ENCODE peak calls at places on chromosomes 1 and 21, in ten cellular contexts. One of them, this sample, is unnamed.
A peak's percentile ranks its signal among the peaks of the same experiment; 100 is the strongest.

GRCh38 chr1:70499695-70500094 is 88.6 kb downstream of the CTH start:
- DNase-seq in cardiac fibroblast: peak; percentile 39
- DNase-seq in A549: no peak
- DNase-seq in heart left ventricle: no peak
- DNase-seq in spleen: no peak
- DNase-seq in RWPE2: no peak
- DNase-seq in RWPE1: no peak
- DNase-seq in heart right ventricle: no peak
- DNase-seq in B cell: no peak
- DNase-seq in HFFc6: no peak
- DNase-seq in this sample: no peak

GRCh38 chr21:42158846-42159245 is 60.1 kb upstream of the ABCG1 start:
- DNase-seq in B cell: no peak
- DNase-seq in RWPE1: no peak
- DNase-seq in spleen: no peak
- DNase-seq in cardiac fibroblast: no peak
- DNase-seq in A549: no peak
- DNase-seq in HFFc6: no peak
- DNase-seq in RWPE2: no peak
- DNase-seq in heart right ventricle: no peak
- DNase-seq in heart left ventricle: no peak
- DNase-seq in this sample: no peak

GRCh38 chr1:17620448-17620847 is 81.0 kb downstream of the ARHGEF10L start:
- DNase-seq in HFFc6: no peak
- DNase-seq in A549: no peak
- DNase-seq in heart right ventricle: no peak
- DNase-seq in cardiac fibroblast: no peak
- DNase-seq in RWPE1: no peak
- DNase-seq in B cell: no peak
- DNase-seq in RWPE2: no peak
- DNase-seq in spleen: no peak
- DNase-seq in heart left ventricle: no peak
- DNase-seq in this sample: no peak

GRCh38 chr1:152164542-152165136 is 5.6 kb upstream of the RPTN start:
- DNase-seq in heart right ventricle: no peak
- DNase-seq in HFFc6: no peak
- DNase-seq in spleen: no peak
- DNase-seq in A549: no peak
- DNase-seq in cardiac fibroblast: no peak
- DNase-seq in RWPE2: no peak
- DNase-seq in heart left ventricle: no peak
- DNase-seq in RWPE1: no peak
- DNase-seq in B cell: no peak
- DNase-seq in this sample: no peak

GRCh38 chr21:41926068-41926806 is 27.6 kb downstream of the C2CD2 start:
- DNase-seq in RWPE1: peak; percentile 65
- DNase-seq in heart right ventricle: no peak
- DNase-seq in A549: no peak
- DNase-seq in HFFc6: no peak
- DNase-seq in heart left ventricle: no peak
- DNase-seq in spleen: no peak
- DNase-seq in cardiac fibroblast: peak; percentile 71
- DNase-seq in RWPE2: no peak
- DNase-seq in B cell: peak; percentile 59
- DNase-seq in this sample: peak; percentile 35

GRCh38 chr1:228150458-228151169 is 884 bp downstream of the GJC2 start:
- DNase-seq in RWPE2: no peak
- DNase-seq in HFFc6: peak; percentile 61
- DNase-seq in B cell: no peak
- DNase-seq in spleen: no peak
- DNase-seq in A549: no peak
- DNase-seq in RWPE1: peak; percentile 44
- DNase-seq in heart right ventricle: peak; percentile 70
- DNase-seq in heart left ventricle: peak; percentile 70
- DNase-seq in cardiac fibroblast: peak; percentile 55
- DNase-seq in this sample: peak; percentile 2

GRCh38 chr1:155178441-155179106 is 4.9 kb downstream of the TRIM46 start:
- DNase-seq in heart right ventricle: no peak
- DNase-seq in heart left ventricle: no peak
- DNase-seq in HFFc6: no peak
- DNase-seq in A549: no peak
- DNase-seq in RWPE2: peak; percentile 35
- DNase-seq in RWPE1: no peak
- DNase-seq in B cell: no peak
- DNase-seq in spleen: peak; percentile 70
- DNase-seq in cardiac fibroblast: no peak
- DNase-seq in this sample: no peak

GRCh38 chr21:17793675-17794123 is 25.5 kb downstream of the C21orf91 start:
- DNase-seq in RWPE1: no peak
- DNase-seq in spleen: no peak
- DNase-seq in B cell: peak; percentile 35
- DNase-seq in RWPE2: no peak
- DNase-seq in heart right ventricle: no peak
- DNase-seq in HFFc6: peak; percentile 48
- DNase-seq in A549: no peak
- DNase-seq in heart left ventricle: no peak
- DNase-seq in cardiac fibroblast: peak; percentile 62
- DNase-seq in this sample: no peak

GRCh38 chr1:242477944-242478343 is 46.6 kb downstream of the PLD5 start:
- DNase-seq in heart right ventricle: no peak
- DNase-seq in B cell: no peak
- DNase-seq in heart left ventricle: no peak
- DNase-seq in RWPE1: no peak
- DNase-seq in HFFc6: no peak
- DNase-seq in RWPE2: no peak
- DNase-seq in spleen: no peak
- DNase-seq in A549: no peak
- DNase-seq in cardiac fibroblast: no peak
- DNase-seq in this sample: no peak

GRCh38 chr1:21325731-21326387 is 35.6 kb upstream of the ECE1 start:
- DNase-seq in RWPE2: no peak
- DNase-seq in heart left ventricle: peak; percentile 56
- DNase-seq in heart right ventricle: no peak
- DNase-seq in spleen: no peak
- DNase-seq in A549: no peak
- DNase-seq in B cell: no peak
- DNase-seq in HFFc6: no peak
- DNase-seq in RWPE1: no peak
- DNase-seq in cardiac fibroblast: no peak
- DNase-seq in this sample: peak; percentile 18

GRCh38 chr1:98331232-98331631 is 330.3 kb upstream of the SNX7 start:
- DNase-seq in RWPE1: peak; percentile 45
- DNase-seq in B cell: no peak
- DNase-seq in A549: peak; percentile 77
- DNase-seq in heart left ventricle: no peak
- DNase-seq in spleen: no peak
- DNase-seq in heart right ventricle: no peak
- DNase-seq in cardiac fibroblast: peak; percentile 70
- DNase-seq in HFFc6: peak; percentile 89
- DNase-seq in RWPE2: no peak
- DNase-seq in this sample: no peak

GRCh38 chr1:1929639-1930545 is 10.8 kb upstream of the TMEM52 start:
- DNase-seq in spleen: peak; percentile 51
- DNase-seq in HFFc6: no peak
- DNase-seq in A549: no peak
- DNase-seq in heart left ventricle: peak; percentile 7
- DNase-seq in B cell: no peak
- DNase-seq in RWPE2: peak; percentile 60
- DNase-seq in heart right ventricle: no peak
- DNase-seq in RWPE1: no peak
- DNase-seq in cardiac fibroblast: no peak
- DNase-seq in this sample: no peak

GRCh38 chr1:217260676-217261075 is 370.2 kb downstream of the GPATCH2 start:
- DNase-seq in B cell: no peak
- DNase-seq in HFFc6: no peak
- DNase-seq in A549: no peak
- DNase-seq in cardiac fibroblast: no peak
- DNase-seq in spleen: no peak
- DNase-seq in heart left ventricle: no peak
- DNase-seq in RWPE2: no peak
- DNase-seq in RWPE1: no peak
- DNase-seq in heart right ventricle: no peak
- DNase-seq in this sample: no peak

GRCh38 chr1:64745181-64745985 is 508 bp downstream of the RAVER2 start:
- DNase-seq in heart left ventricle: peak; percentile 21
- DNase-seq in spleen: peak; percentile 80
- DNase-seq in RWPE2: peak; percentile 54
- DNase-seq in A549: peak; percentile 37
- DNase-seq in RWPE1: peak; percentile 21
- DNase-seq in HFFc6: no peak
- DNase-seq in heart right ventricle: peak; percentile 21
- DNase-seq in cardiac fibroblast: peak; percentile 37
- DNase-seq in B cell: peak; percentile 24
- DNase-seq in this sample: peak; percentile 9

GRCh38 chr1:55284856-55285255 is 69.7 kb upstream of the USP24 start:
- DNase-seq in RWPE2: no peak
- DNase-seq in spleen: no peak
- DNase-seq in HFFc6: peak; percentile 37
- DNase-seq in heart left ventricle: peak; percentile 41
- DNase-seq in B cell: peak; percentile 41
- DNase-seq in cardiac fibroblast: peak; percentile 73
- DNase-seq in A549: peak; percentile 64
- DNase-seq in heart right ventricle: peak; percentile 62
- DNase-seq in RWPE1: peak; percentile 65
- DNase-seq in this sample: peak; percentile 48

GRCh38 chr1:227166559-227166958 is 151.7 kb downstream of the CDC42BPA start:
- DNase-seq in HFFc6: no peak
- DNase-seq in B cell: no peak
- DNase-seq in cardiac fibroblast: no peak
- DNase-seq in A549: no peak
- DNase-seq in RWPE1: no peak
- DNase-seq in RWPE2: no peak
- DNase-seq in heart right ventricle: no peak
- DNase-seq in spleen: no peak
- DNase-seq in heart left ventricle: no peak
- DNase-seq in this sample: no peak

GRCh38 chr21:45293726-45294401 is 6.2 kb upstream of the POFUT2 start:
- DNase-seq in RWPE2: no peak
- DNase-seq in spleen: peak; percentile 77
- DNase-seq in heart right ventricle: no peak
- DNase-seq in cardiac fibroblast: no peak
- DNase-seq in heart left ventricle: no peak
- DNase-seq in B cell: no peak
- DNase-seq in A549: no peak
- DNase-seq in HFFc6: no peak
- DNase-seq in RWPE1: no peak
- DNase-seq in this sample: no peak

GRCh38 chr1:227357229-227358078 is 39.2 kb upstream of the CDC42BPA start:
- DNase-seq in RWPE2: peak; percentile 66
- DNase-seq in cardiac fibroblast: peak; percentile 91
- DNase-seq in RWPE1: peak; percentile 92
- DNase-seq in A549: peak; percentile 91
- DNase-seq in spleen: peak; percentile 80
- DNase-seq in HFFc6: peak; percentile 86
- DNase-seq in heart right ventricle: peak; percentile 84
- DNase-seq in heart left ventricle: peak; percentile 84
- DNase-seq in B cell: no peak
- DNase-seq in this sample: no peak

GRCh38 chr1:158007180-158007579 is 13.7 kb downstream of the KIRREL1 start:
- DNase-seq in spleen: no peak
- DNase-seq in B cell: no peak
- DNase-seq in A549: no peak
- DNase-seq in RWPE1: no peak
- DNase-seq in heart right ventricle: no peak
- DNase-seq in cardiac fibroblast: no peak
- DNase-seq in heart left ventricle: no peak
- DNase-seq in RWPE2: no peak
- DNase-seq in HFFc6: no peak
- DNase-seq in this sample: no peak
- TF ChIP-seq CTCF in spleen: no peak
- TF ChIP-seq CTCF in B cell: no peak
- TF ChIP-seq CTCF in A549: no peak
- TF ChIP-seq CTCF in RWPE1: no peak
- TF ChIP-seq CTCF in heart right ventricle: no peak
- TF ChIP-seq CTCF in cardiac fibroblast: no peak
- TF ChIP-seq CTCF in heart left ventricle: no peak
- TF ChIP-seq CTCF in RWPE2: no peak
- TF ChIP-seq CTCF in HFFc6: no peak
- TF ChIP-seq CTCF in this sample: no peak

DNA sequence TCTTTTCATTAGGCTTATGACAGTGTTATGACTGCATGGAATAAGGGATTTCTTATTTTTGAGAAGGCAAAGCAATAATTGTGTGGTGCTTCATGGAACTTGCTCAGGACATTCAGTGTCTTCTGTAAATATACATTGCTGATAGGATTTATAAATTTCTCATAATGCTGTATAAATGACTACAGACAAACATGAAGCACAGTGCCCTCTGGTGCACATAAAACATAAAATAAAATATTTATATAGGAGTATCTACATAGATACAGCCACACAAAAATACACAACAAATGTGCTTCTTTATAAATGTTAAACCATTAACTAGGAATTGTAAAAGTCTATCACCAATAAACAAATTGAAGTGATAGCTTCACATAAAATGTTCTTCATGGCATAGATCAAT is 24.1 kb downstream of the BRINP3 start:
- DNase-seq in RWPE1: peak; percentile 16
- DNase-seq in cardiac fibroblast: peak; percentile 2
- DNase-seq in heart left ventricle: no peak
- DNase-seq in heart right ventricle: no peak
- DNase-seq in spleen: no peak
- DNase-seq in HFFc6: no peak
- DNase-seq in RWPE2: no peak
- DNase-seq in B cell: no peak
- DNase-seq in A549: peak; percentile 29
- DNase-seq in this sample: no peak
- TF ChIP-seq CTCF in RWPE1: no peak
- TF ChIP-seq CTCF in cardiac fibroblast: no peak
- TF ChIP-seq CTCF in heart left ventricle: no peak
- TF ChIP-seq CTCF in heart right ventricle: no peak
- TF ChIP-seq CTCF in spleen: no peak
- TF ChIP-seq CTCF in HFFc6: peak; percentile 32
- TF ChIP-seq CTCF in RWPE2: peak; percentile 25
- TF ChIP-seq CTCF in B cell: no peak
- TF ChIP-seq CTCF in A549: peak; percentile 30
- TF ChIP-seq CTCF in this sample: no peak

DNA sequence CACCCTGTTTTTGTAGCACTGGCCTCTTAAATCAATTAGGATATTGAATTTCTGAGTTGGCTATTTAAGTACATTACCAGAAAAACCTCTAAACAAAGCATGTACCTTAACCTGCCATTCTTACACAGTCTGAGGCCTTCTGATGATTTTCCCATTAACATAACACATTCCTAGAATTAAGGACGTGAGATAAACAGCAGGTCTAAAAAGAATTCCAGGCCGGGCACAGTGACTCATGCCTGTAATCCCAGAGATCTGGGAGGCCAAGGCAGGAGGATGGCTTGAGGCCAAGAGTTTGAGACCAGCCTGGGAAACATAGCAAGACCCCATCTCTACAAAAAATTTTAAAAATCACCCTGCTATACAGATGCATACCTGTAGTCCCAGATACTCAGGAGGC is 18.0 kb upstream of the LRRC8D start:
- DNase-seq in spleen: no peak
- DNase-seq in cardiac fibroblast: no peak
- DNase-seq in A549: no peak
- DNase-seq in HFFc6: no peak
- DNase-seq in RWPE1: no peak
- DNase-seq in B cell: no peak
- DNase-seq in RWPE2: no peak
- DNase-seq in heart left ventricle: no peak
- DNase-seq in heart right ventricle: no peak
- DNase-seq in this sample: no peak
- TF ChIP-seq CTCF in spleen: no peak
- TF ChIP-seq CTCF in cardiac fibroblast: no peak
- TF ChIP-seq CTCF in A549: no peak
- TF ChIP-seq CTCF in HFFc6: no peak
- TF ChIP-seq CTCF in RWPE1: no peak
- TF ChIP-seq CTCF in B cell: no peak
- TF ChIP-seq CTCF in RWPE2: no peak
- TF ChIP-seq CTCF in heart left ventricle: no peak
- TF ChIP-seq CTCF in heart right ventricle: no peak
- TF ChIP-seq CTCF in this sample: no peak

GRCh38 chr1:44819257-44819593 is 10.9 kb downstream of the BTBD19 start:
- DNase-seq in A549: no peak
- DNase-seq in RWPE1: no peak
- DNase-seq in heart right ventricle: no peak
- DNase-seq in heart left ventricle: no peak
- DNase-seq in RWPE2: no peak
- DNase-seq in HFFc6: no peak
- DNase-seq in cardiac fibroblast: no peak
- DNase-seq in spleen: no peak
- DNase-seq in B cell: no peak
- DNase-seq in this sample: no peak
- TF ChIP-seq CTCF in A549: peak; percentile 9
- TF ChIP-seq CTCF in RWPE1: no peak
- TF ChIP-seq CTCF in heart right ventricle: peak; percentile 28
- TF ChIP-seq CTCF in heart left ventricle: no peak
- TF ChIP-seq CTCF in RWPE2: peak; percentile 21
- TF ChIP-seq CTCF in HFFc6: peak; percentile 34
- TF ChIP-seq CTCF in cardiac fibroblast: no peak
- TF ChIP-seq CTCF in spleen: no peak
- TF ChIP-seq CTCF in B cell: no peak
- TF ChIP-seq CTCF in this sample: no peak